ENCODE peak calls at places on chromosomes 1 and 21, in seven cellular contexts. Q is HFF-Myc; K is Daoy; B is nephron progenitor cell; F is activated CD4-positive, alpha-beta T cell treated with anti-CD3 and anti-CD28 coated beads, Interleukin-2, amount 50 U/mL, for 24 hours; Y is EH; V is HuH-7.5. G is an unnamed sample.
A peak's percentile ranks its signal among the peaks of the same experiment; 100 is the strongest.

GRCh38 chr1:232904566-232904965 is 45.8 kb upstream of the NTPCR start:
- DNase-seq in Q (no peak), Y (peak; percentile 40), K (peak; percentile 82), V (no peak), F (no peak), B (no peak), G (no peak)

GRCh38 chr1:41365772-41366427 is 4.7 kb downstream of the FOXO6 start:
- DNase-seq in B (no peak), V (no peak), Y (no peak), K (no peak), F (no peak), Q (no peak), G (no peak)

GRCh38 chr1:9340172-9340854 is 47.6 kb downstream of the SPSB1 start:
- DNase-seq in Y (no peak), F (no peak), B (no peak), V (no peak), K (no peak), Q (no peak), G (no peak)

GRCh38 chr1:119865607-119866006 is 30.7 kb downstream of the ADAM30 start:
- DNase-seq in Y (peak; percentile 79), F (no peak), B (no peak), V (no peak), Q (peak; percentile 89), K (no peak), G (no peak)

GRCh38 chr1:227935826-227936225 is 11.9 kb downstream of the WNT9A start:
- DNase-seq in F (no peak), Q (no peak), K (no peak), V (no peak), B (no peak), Y (no peak), G (no peak)

GRCh38 chr21:25857308-25858099 is 122.7 kb downstream of the GABPA start:
- DNase-seq in Y (no peak), B (no peak), V (no peak), Q (no peak), F (no peak), K (no peak), G (no peak)

GRCh38 chr1:85132078-85132715 is 68.6 kb downstream of the SYDE2 start:
- DNase-seq in K (no peak), V (no peak), B (no peak), Q (no peak), F (no peak), Y (no peak), G (no peak)

GRCh38 chr1:84103197-84103992 is 40.7 kb upstream of the PRKACB start:
- DNase-seq in B (no peak), V (no peak), Q (peak; percentile 65), Y (peak; percentile 90), K (peak; percentile 94), F (no peak), G (peak; percentile 2)

GRCh38 chr1:96487404-96487803 is 234.2 kb upstream of the PTBP2 start:
- DNase-seq in K (peak; percentile 46), Y (no peak), B (no peak), F (no peak), V (no peak), Q (no peak), G (no peak)

GRCh38 chr1:189125694-189126093 is 1352.0 kb downstream of the BRINP3 start:
- DNase-seq in V (no peak), K (no peak), B (no peak), Y (no peak), F (no peak), Q (no peak), G (no peak)